ENCODE peak calls at places on chromosomes 7 and 10, in seven cellular contexts. One of them, this sample, is unnamed.

GRCh38 chr10:28532223-28532508 is 752 bp upstream of the WAC start:
- DNase-seq in body of pancreas: no peak
- DNase-seq in Peyer's patch: no peak
- DNase-seq in gastrocnemius medialis: peak; percentile 6
- DNase-seq in suprapubic skin: no peak
- DNase-seq in uterus: no peak
- DNase-seq in IMR-90: no peak
- DNase-seq in this sample: no peak

GRCh38 chr10:75105576-75106197 is 5.8 kb upstream of the SAMD8 start:
- DNase-seq in IMR-90: no peak
- DNase-seq in Peyer's patch: no peak
- DNase-seq in uterus: no peak
- DNase-seq in gastrocnemius medialis: no peak
- DNase-seq in suprapubic skin: peak; percentile 57
- DNase-seq in body of pancreas: no peak
- DNase-seq in this sample: no peak

GRCh38 chr10:61798711-61799110 is 102.8 kb upstream of the ARID5B start:
- DNase-seq in body of pancreas: no peak
- DNase-seq in IMR-90: no peak
- DNase-seq in uterus: no peak
- DNase-seq in suprapubic skin: no peak
- DNase-seq in gastrocnemius medialis: no peak
- DNase-seq in Peyer's patch: no peak
- DNase-seq in this sample: no peak

GRCh38 chr7:128056901-128057300 is 25.7 kb upstream of the LRRC4 start:
- DNase-seq in uterus: no peak
- DNase-seq in Peyer's patch: no peak
- DNase-seq in gastrocnemius medialis: no peak
- DNase-seq in suprapubic skin: no peak
- DNase-seq in IMR-90: peak; percentile 87
- DNase-seq in body of pancreas: no peak
- DNase-seq in this sample: no peak

GRCh38 chr7:45129906-45130305 is 18.4 kb upstream of the TBRG4 start:
- DNase-seq in body of pancreas: no peak
- DNase-seq in uterus: no peak
- DNase-seq in suprapubic skin: no peak
- DNase-seq in Peyer's patch: no peak
- DNase-seq in IMR-90: no peak
- DNase-seq in gastrocnemius medialis: no peak
- DNase-seq in this sample: peak; percentile 64

GRCh38 chr10:119206603-119207366 is 586 bp upstream of the GRK5 start:
- DNase-seq in IMR-90: peak; percentile 59
- DNase-seq in gastrocnemius medialis: peak; percentile 19
- DNase-seq in suprapubic skin: peak; percentile 88
- DNase-seq in uterus: peak; percentile 82
- DNase-seq in body of pancreas: peak; percentile 63
- DNase-seq in Peyer's patch: peak; percentile 69
- DNase-seq in this sample: peak; percentile 94

GRCh38 chr10:73376679-73377078 is 18.0 kb upstream of the CFAP70 start:
- DNase-seq in body of pancreas: no peak
- DNase-seq in Peyer's patch: no peak
- DNase-seq in gastrocnemius medialis: no peak
- DNase-seq in suprapubic skin: no peak
- DNase-seq in uterus: no peak
- DNase-seq in IMR-90: no peak
- DNase-seq in this sample: no peak

GRCh38 chr7:35760082-35760770 is 40.6 kb upstream of the SEPTIN7 start:
- DNase-seq in uterus: no peak
- DNase-seq in body of pancreas: no peak
- DNase-seq in IMR-90: peak; percentile 18
- DNase-seq in suprapubic skin: no peak
- DNase-seq in Peyer's patch: no peak
- DNase-seq in gastrocnemius medialis: no peak
- DNase-seq in this sample: no peak

GRCh38 chr10:29285624-29286051 is 3.2 kb upstream of the LYZL1 start:
- DNase-seq in IMR-90: no peak
- DNase-seq in uterus: no peak
- DNase-seq in suprapubic skin: no peak
- DNase-seq in body of pancreas: no peak
- DNase-seq in gastrocnemius medialis: no peak
- DNase-seq in Peyer's patch: no peak
- DNase-seq in this sample: no peak

GRCh38 chr7:100509213-100509612 is 25.5 kb downstream of the NYAP1 start:
- DNase-seq in body of pancreas: peak; percentile 85
- DNase-seq in gastrocnemius medialis: no peak
- DNase-seq in Peyer's patch: no peak
- DNase-seq in IMR-90: peak; percentile 83
- DNase-seq in uterus: peak; percentile 61
- DNase-seq in suprapubic skin: no peak
- DNase-seq in this sample: no peak

GRCh38 chr7:102232686-102233286 is 53.9 kb upstream of the SH2B2 start:
- DNase-seq in gastrocnemius medialis: no peak
- DNase-seq in body of pancreas: peak; percentile 84
- DNase-seq in suprapubic skin: no peak
- DNase-seq in Peyer's patch: no peak
- DNase-seq in uterus: no peak
- DNase-seq in IMR-90: no peak
- DNase-seq in this sample: no peak

GRCh38 chr10:26621889-26622681 is 75.4 kb upstream of the PDSS1 start:
- DNase-seq in body of pancreas: peak; percentile 50
- DNase-seq in suprapubic skin: no peak
- DNase-seq in Peyer's patch: peak; percentile 26
- DNase-seq in IMR-90: peak; percentile 0
- DNase-seq in uterus: no peak
- DNase-seq in gastrocnemius medialis: peak; percentile 9
- DNase-seq in this sample: peak; percentile 90

GRCh38 chr7:121510302-121510701 is 114.2 kb upstream of the FAM3C start:
- DNase-seq in Peyer's patch: no peak
- DNase-seq in suprapubic skin: no peak
- DNase-seq in body of pancreas: peak; percentile 23
- DNase-seq in uterus: no peak
- DNase-seq in IMR-90: no peak
- DNase-seq in gastrocnemius medialis: no peak
- DNase-seq in this sample: no peak

GRCh38 chr10:78277734-78278404 is 244.2 kb downstream of the RPS24 start:
- DNase-seq in uterus: peak; percentile 57
- DNase-seq in body of pancreas: peak; percentile 39
- DNase-seq in IMR-90: peak; percentile 75
- DNase-seq in suprapubic skin: no peak
- DNase-seq in Peyer's patch: no peak
- DNase-seq in gastrocnemius medialis: peak; percentile 96
- DNase-seq in this sample: peak; percentile 49

GRCh38 chr7:105497016-105497415 is 25.1 kb downstream of the PUS7 start:
- DNase-seq in suprapubic skin: no peak
- DNase-seq in body of pancreas: no peak
- DNase-seq in Peyer's patch: no peak
- DNase-seq in IMR-90: no peak
- DNase-seq in gastrocnemius medialis: no peak
- DNase-seq in uterus: no peak
- DNase-seq in this sample: no peak

GRCh38 chr7:105493928-105494325 is 28.1 kb downstream of the PUS7 start:
- DNase-seq in suprapubic skin: no peak
- DNase-seq in gastrocnemius medialis: no peak
- DNase-seq in IMR-90: peak; percentile 98
- DNase-seq in body of pancreas: no peak
- DNase-seq in Peyer's patch: no peak
- DNase-seq in uterus: no peak
- DNase-seq in this sample: no peak

GRCh38 chr7:128352636-128353035 is 8.9 kb downstream of the PRRT4 start:
- DNase-seq in Peyer's patch: no peak
- DNase-seq in IMR-90: no peak
- DNase-seq in uterus: no peak
- DNase-seq in suprapubic skin: no peak
- DNase-seq in body of pancreas: no peak
- DNase-seq in gastrocnemius medialis: no peak
- DNase-seq in this sample: no peak

GRCh38 chr10:53765311-53765710 is 992.7 kb upstream of the MBL2 start:
- DNase-seq in IMR-90: no peak
- DNase-seq in uterus: no peak
- DNase-seq in suprapubic skin: no peak
- DNase-seq in body of pancreas: no peak
- DNase-seq in Peyer's patch: no peak
- DNase-seq in gastrocnemius medialis: no peak
- DNase-seq in this sample: no peak

GRCh38 chr7:109879429-109879828 is 1211.5 kb upstream of the LRRN3 start:
- DNase-seq in suprapubic skin: no peak
- DNase-seq in IMR-90: no peak
- DNase-seq in uterus: no peak
- DNase-seq in Peyer's patch: no peak
- DNase-seq in gastrocnemius medialis: no peak
- DNase-seq in body of pancreas: no peak
- DNase-seq in this sample: no peak

GRCh38 chr7:22016547-22016946 is 70.8 kb upstream of the CDCA7L start:
- DNase-seq in IMR-90: no peak
- DNase-seq in uterus: no peak
- DNase-seq in body of pancreas: no peak
- DNase-seq in gastrocnemius medialis: no peak
- DNase-seq in suprapubic skin: no peak
- DNase-seq in Peyer's patch: no peak
- DNase-seq in this sample: no peak

GRCh38 chr10:117553171-117553814 is 10.7 kb downstream of the EMX2 start:
- DNase-seq in gastrocnemius medialis: no peak
- DNase-seq in Peyer's patch: no peak
- DNase-seq in suprapubic skin: no peak
- DNase-seq in uterus: peak; percentile 73
- DNase-seq in body of pancreas: no peak
- DNase-seq in IMR-90: no peak
- DNase-seq in this sample: peak; percentile 68

GRCh38 chr10:97849491-97850402 is at the start of gene GOLGA7B:
- DNase-seq in IMR-90: peak; percentile 7
- DNase-seq in gastrocnemius medialis: no peak
- DNase-seq in body of pancreas: peak; percentile 64
- DNase-seq in suprapubic skin: no peak
- DNase-seq in Peyer's patch: peak; percentile 44
- DNase-seq in uterus: no peak
- DNase-seq in this sample: peak; percentile 91

DNA sequence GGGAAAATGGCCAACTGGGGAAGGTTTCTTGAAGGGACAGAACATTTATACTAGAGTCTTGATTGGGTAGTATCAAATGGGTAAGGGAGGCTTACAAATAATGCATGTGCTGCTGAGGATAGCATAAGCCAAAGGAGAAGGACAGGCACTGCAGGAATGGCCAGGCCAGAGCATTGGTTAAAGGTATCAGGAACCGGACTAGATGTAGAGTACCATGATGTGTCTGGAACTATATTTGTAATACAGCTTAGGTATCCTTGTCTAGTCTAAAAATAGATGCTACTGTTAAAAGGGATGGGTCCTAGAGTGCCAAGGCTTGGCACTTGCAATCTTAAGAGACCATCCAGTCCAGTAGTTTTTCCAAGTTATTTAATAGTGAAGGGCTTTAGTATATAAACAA is 20.3 kb downstream of the TMEM243 start:
- DNase-seq in IMR-90: no peak
- DNase-seq in body of pancreas: no peak
- DNase-seq in gastrocnemius medialis: no peak
- DNase-seq in Peyer's patch: no peak
- DNase-seq in uterus: no peak
- DNase-seq in suprapubic skin: no peak
- DNase-seq in this sample: no peak
- H3K9me3 ChIP-seq in IMR-90: no peaks in the 10 kb centered on the region
- H3K9me3 ChIP-seq in body of pancreas: no peaks in the 10 kb centered on the region
- H3K9me3 ChIP-seq in gastrocnemius medialis: no peaks in the 10 kb centered on the region
- H3K9me3 ChIP-seq in Peyer's patch: no peaks in the 10 kb centered on the region
- H3K9me3 ChIP-seq in uterus: no peaks in the 10 kb centered on the region
- H3K9me3 ChIP-seq in suprapubic skin: no peaks in the 10 kb centered on the region
- H3K9me3 ChIP-seq in this sample: peaks cover 10% of the 10 kb centered on the region

GRCh38 chr10:42875388-42875755 is 92.8 kb downstream of the BMS1 start:
- DNase-seq in body of pancreas: no peak
- DNase-seq in IMR-90: no peak
- DNase-seq in uterus: no peak
- DNase-seq in gastrocnemius medialis: no peak
- DNase-seq in suprapubic skin: no peak
- DNase-seq in Peyer's patch: no peak
- DNase-seq in this sample: no peak
- TF ChIP-seq POLR2A in body of pancreas: no peak
- TF ChIP-seq POLR2A in IMR-90: no peak
- TF ChIP-seq POLR2A in uterus: no peak
- TF ChIP-seq POLR2A in gastrocnemius medialis: no peak
- TF ChIP-seq POLR2A in suprapubic skin: no peak
- TF ChIP-seq POLR2A in Peyer's patch: no peak
- TF ChIP-seq POLR2A in this sample: no peak

GRCh38 chr7:64516451-64516850 is 46.4 kb downstream of the ZNF680 start:
- DNase-seq in body of pancreas: no peak
- DNase-seq in suprapubic skin: no peak
- DNase-seq in gastrocnemius medialis: no peak
- DNase-seq in IMR-90: no peak
- DNase-seq in uterus: no peak
- DNase-seq in Peyer's patch: no peak
- DNase-seq in this sample: no peak

GRCh38 chr7:64515330-64515729 is 47.5 kb downstream of the ZNF680 start:
- DNase-seq in suprapubic skin: no peak
- DNase-seq in uterus: no peak
- DNase-seq in Peyer's patch: no peak
- DNase-seq in body of pancreas: no peak
- DNase-seq in IMR-90: no peak
- DNase-seq in gastrocnemius medialis: no peak
- DNase-seq in this sample: no peak

GRCh38 chr7:64521409-64521984 is 41.4 kb downstream of the ZNF680 start:
- DNase-seq in uterus: no peak
- DNase-seq in Peyer's patch: no peak
- DNase-seq in gastrocnemius medialis: no peak
- DNase-seq in IMR-90: no peak
- DNase-seq in body of pancreas: no peak
- DNase-seq in suprapubic skin: no peak
- DNase-seq in this sample: no peak

GRCh38 chr7:64515781-64516180 is 47.1 kb downstream of the ZNF680 start:
- DNase-seq in gastrocnemius medialis: no peak
- DNase-seq in IMR-90: no peak
- DNase-seq in uterus: no peak
- DNase-seq in body of pancreas: no peak
- DNase-seq in suprapubic skin: no peak
- DNase-seq in Peyer's patch: no peak
- DNase-seq in this sample: no peak
- H3K9me3 ChIP-seq in gastrocnemius medialis: peaks cover 43% of the 10 kb centered on the region
- H3K9me3 ChIP-seq in IMR-90: peaks cover 9% of the 10 kb centered on the region
- H3K9me3 ChIP-seq in uterus: peaks cover 15% of the 10 kb centered on the region
- H3K9me3 ChIP-seq in body of pancreas: no peaks in the 10 kb centered on the region
- H3K9me3 ChIP-seq in suprapubic skin: peaks cover 36% of the 10 kb centered on the region
- H3K9me3 ChIP-seq in Peyer's patch: peaks cover 48% of the 10 kb centered on the region
- H3K9me3 ChIP-seq in this sample: peaks cover 33% of the 10 kb centered on the region

GRCh38 chr7:77912293-77912692 is 113.7 kb downstream of the PHTF2 start:
- DNase-seq in Peyer's patch: no peak
- DNase-seq in uterus: no peak
- DNase-seq in body of pancreas: no peak
- DNase-seq in IMR-90: no peak
- DNase-seq in gastrocnemius medialis: no peak
- DNase-seq in suprapubic skin: no peak
- DNase-seq in this sample: no peak

GRCh38 chr7:77910124-77910523 is 111.6 kb downstream of the PHTF2 start:
- DNase-seq in IMR-90: no peak
- DNase-seq in uterus: no peak
- DNase-seq in gastrocnemius medialis: no peak
- DNase-seq in suprapubic skin: no peak
- DNase-seq in Peyer's patch: no peak
- DNase-seq in body of pancreas: no peak
- DNase-seq in this sample: no peak

GRCh38 chr7:77908664-77909063 is 110.1 kb downstream of the PHTF2 start:
- DNase-seq in IMR-90: no peak
- DNase-seq in uterus: no peak
- DNase-seq in body of pancreas: no peak
- DNase-seq in suprapubic skin: no peak
- DNase-seq in gastrocnemius medialis: no peak
- DNase-seq in Peyer's patch: no peak
- DNase-seq in this sample: no peak

GRCh38 chr7:77917500-77918262 is 119.1 kb downstream of the PHTF2 start:
- DNase-seq in IMR-90: peak; percentile 14
- DNase-seq in uterus: no peak
- DNase-seq in body of pancreas: peak; percentile 68
- DNase-seq in Peyer's patch: no peak
- DNase-seq in gastrocnemius medialis: no peak
- DNase-seq in suprapubic skin: no peak
- DNase-seq in this sample: no peak

GRCh38 chr7:77913977-77914607 is 115.5 kb downstream of the PHTF2 start:
- DNase-seq in gastrocnemius medialis: peak; percentile 12
- DNase-seq in suprapubic skin: no peak
- DNase-seq in Peyer's patch: no peak
- DNase-seq in IMR-90: peak; percentile 66
- DNase-seq in uterus: no peak
- DNase-seq in body of pancreas: no peak
- DNase-seq in this sample: no peak
- TF ChIP-seq POLR2A in gastrocnemius medialis: no peak
- TF ChIP-seq POLR2A in suprapubic skin: no peak
- TF ChIP-seq POLR2A in Peyer's patch: no peak
- TF ChIP-seq POLR2A in IMR-90: no peak
- TF ChIP-seq POLR2A in uterus: no peak
- TF ChIP-seq POLR2A in body of pancreas: no peak
- TF ChIP-seq POLR2A in this sample: no peak